ENCODE peak calls at places on chromosomes 7 and 10, in four cellular contexts. H is H1, Z is HepG2, I is GM12878. Q is an unnamed sample. For H3K4me1, the result is how much of the 10 kb centered on the place peaks cover.

GRCh38 chr7:155694846-155695245 is 50.4 kb downstream of the RBM33 start:
- DNase-seq in H (no peak), Z (no peak), I (no peak), Q (no peak)

GRCh38 chr10:97564776-97565175 is 7.8 kb upstream of the ANKRD2 start:
- DNase-seq in H (no peak), Z (no peak), I (no peak), Q (no peak)

GRCh38 chr7:64628721-64629120 is 37.2 kb upstream of the ZNF107 start:
- DNase-seq in H (no peak), Z (no peak), I (no peak), Q (no peak)

GRCh38 chr10:21197006-21197405 is 299.9 kb upstream of the NEBL start:
- DNase-seq in H (no peak), Z (no peak), I (no peak), Q (no peak)

GRCh38 chr10:15038416-15038815 is 5.3 kb upstream of the OLAH start:
- DNase-seq in H (no peak), Z (no peak), I (no peak), Q (no peak)

GRCh38 chr7:32673275-32673983 is 178.1 kb downstream of the AVL9 start:
- DNase-seq in H (no peak), Z (no peak), I (no peak), Q (no peak)

GRCh38 chr10:69965086-69965485 is 87.6 kb upstream of the MACROH2A2 start:
- DNase-seq in H (peak), Z (no peak), I (no peak), Q (no peak)

GRCh38 chr10:109906346-109906745 is 17.0 kb downstream of the XPNPEP1 start:
- DNase-seq in H (no peak), Z (no peak), I (no peak), Q (no peak)

GRCh38 chr7:20330797-20331230 is at the start of gene ITGB8:
- DNase-seq in H (peak), Z (no peak), I (no peak), Q (no peak)

GRCh38 chr10:95547197-95547596 is 14.0 kb downstream of the SORBS1 start:
- DNase-seq in H (no peak), Z (no peak), I (no peak), Q (no peak)

GRCh38 chr10:92813979-92814378 is 34.3 kb upstream of the EXOC6 start:
- DNase-seq in H (peak), Z (no peak), I (no peak), Q (no peak)
- H3K4me1 ChIP-seq in H (under half), Z (under half), I (under half), Q (under half)

GRCh38 chr10:53536322-53536721 is 763.7 kb upstream of the MBL2 start:
- DNase-seq in H (no peak), Z (no peak), I (no peak), Q (no peak)

GRCh38 chr10:53534428-53534827 is 761.8 kb upstream of the MBL2 start:
- DNase-seq in H (no peak), Z (no peak), I (no peak), Q (no peak)

DNA sequence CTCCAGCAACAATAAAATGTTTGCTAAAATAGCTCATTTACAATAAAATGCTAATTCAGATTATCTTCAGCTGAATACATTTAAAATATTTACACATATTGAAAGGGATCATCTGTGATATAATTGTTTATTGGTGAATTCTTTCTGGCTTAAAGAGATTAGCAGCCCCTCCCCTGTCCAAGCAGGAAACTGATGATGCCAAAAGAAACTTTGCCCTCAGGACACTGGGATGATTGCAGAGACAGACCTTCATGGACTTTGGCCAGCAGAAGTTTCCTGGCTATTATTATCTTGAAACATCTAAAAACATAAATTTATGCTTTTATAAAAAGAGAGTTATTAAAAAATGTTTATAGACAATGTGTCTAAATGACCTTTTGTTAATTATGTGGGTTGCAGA is 764.9 kb upstream of the MBL2 start:
- DNase-seq in H (no peak), Z (no peak), I (no peak), Q (no peak)
- TF ChIP-seq SUZ12 in H (no peak), Z (no peak), I (no peak), Q (no peak)

DNA sequence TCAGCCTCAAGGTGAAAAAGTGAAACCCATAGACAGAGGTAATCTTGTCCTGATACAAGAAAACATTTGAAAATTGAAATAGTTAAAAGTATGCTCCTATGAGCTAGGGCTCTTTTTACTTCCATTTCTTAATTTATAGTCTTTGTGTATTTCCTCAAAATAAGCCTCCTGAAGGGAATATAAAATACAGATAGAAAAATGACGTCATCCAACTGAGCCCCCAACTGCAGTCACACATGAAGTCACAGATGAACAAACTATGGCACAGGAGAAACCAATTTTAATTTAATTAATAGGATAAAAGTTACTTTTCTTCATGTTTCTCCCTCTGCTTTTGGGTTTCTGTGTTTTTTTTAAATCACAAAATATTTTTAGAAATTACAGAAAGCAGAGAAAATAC is 280.3 kb downstream of the HTR7 start:
- DNase-seq in H (no peak), Z (no peak), I (no peak), Q (no peak)
- H3K4me1 ChIP-seq in H (under half), Z (under half), I (under half), Q (under half)

GRCh38 chr10:45370202-45370955 is 3.6 kb upstream of the ALOX5 start:
- DNase-seq in H (no peak), Z (no peak), I (no peak), Q (no peak)
- TF ChIP-seq SUZ12 in H (no peak), Z (no peak), I (no peak), Q (no peak)

GRCh38 chr10:102624751-102625330 is 19.4 kb upstream of the TRIM8 start:
- DNase-seq in H (no peak), Z (no peak), I (no peak), Q (no peak)
- H3K4me1 ChIP-seq in H (under half), Z (half or more), I (under half), Q (under half)

Q was measured in NT2/D1.